ENCODE peak calls at places on chromosomes 7 and 10, in five cellular contexts. A is caudate nucleus, G is M059J, T is GM13977, X is posterior vena cava. I is an unnamed sample.

GRCh38 chr7:146185844-146186243 is 69.2 kb downstream of the CNTNAP2 start:
- DNase-seq in A (no peak), G (no peak), T (no peak), X (no peak), I (no peak)

GRCh38 chr7:101835136-101835535 is 17.7 kb downstream of the CUX1 start:
- DNase-seq in A (no peak), G (no peak), T (no peak), X (no peak), I (no peak)

GRCh38 chr10:69802424-69803161 is 887 bp downstream of the COL13A1 start:
- DNase-seq in A (no peak), G (peak), T (no peak), X (no peak), I (no peak)

GRCh38 chr10:58834093-58834674 is 321.5 kb downstream of the BICC1 start:
- DNase-seq in A (no peak), G (no peak), T (no peak), X (no peak), I (no peak)

GRCh38 chr10:123563994-123564393 is 102.2 kb upstream of the GPR26 start:
- DNase-seq in A (no peak), G (no peak), T (no peak), X (no peak), I (peak)

GRCh38 chr7:134695321-134695860 is 48.7 kb downstream of the BPGM start:
- DNase-seq in A (no peak), G (peak), T (no peak), X (no peak), I (no peak)

GRCh38 chr7:114929570-114929969 is 7.7 kb downstream of the MDFIC start:
- DNase-seq in A (no peak), G (no peak), T (no peak), X (no peak), I (no peak)

GRCh38 chr7:51062222-51062987 is 254.2 kb downstream of the COBL start:
- DNase-seq in A (no peak), G (peak), T (no peak), X (no peak), I (no peak)

GRCh38 chr7:36198854-36199266 is 45.8 kb downstream of the EEPD1 start:
- DNase-seq in A (no peak), G (peak), T (no peak), X (no peak), I (no peak)

GRCh38 chr7:101159696-101160674 is 5.4 kb downstream of the VGF start:
- DNase-seq in A (peak), G (peak), T (no peak), X (no peak), I (no peak)

GRCh38 chr10:13319166-13319565 is 19.3 kb upstream of the PHYH start:
- DNase-seq in A (no peak), G (no peak), T (no peak), X (no peak), I (no peak)

GRCh38 chr10:43256531-43257209 is 10.2 kb downstream of the RASGEF1A start:
- DNase-seq in A (no peak), G (no peak), T (no peak), X (no peak), I (peak)

GRCh38 chr10:124430077-124430476 is 11.4 kb upstream of the OAT start:
- DNase-seq in A (no peak), G (no peak), T (no peak), X (no peak), I (no peak)

GRCh38 chr7:38840736-38841460 is 68.1 kb downstream of the VPS41 start:
- DNase-seq in A (no peak), G (peak), T (no peak), X (no peak), I (no peak)

GRCh38 chr10:25557136-25557535 is 376.9 kb upstream of the MYO3A start:
- DNase-seq in A (no peak), G (no peak), T (no peak), X (no peak), I (no peak)

GRCh38 chr7:47893238-47893637 is 55.0 kb downstream of the PKD1L1 start:
- DNase-seq in A (no peak), G (peak), T (no peak), X (no peak), I (no peak)

GRCh38 chr10:30489291-30489823 is 55.4 kb downstream of the MAP3K8 start:
- DNase-seq in A (no peak), G (no peak), T (no peak), X (no peak), I (no peak)

GRCh38 chr10:124152781-124153600 is 59.6 kb upstream of the CHST15 start:
- DNase-seq in A (no peak), G (peak), T (peak), X (peak), I (peak)

GRCh38 chr7:37284805-37285211 is 163.9 kb downstream of the ELMO1 start:
- DNase-seq in A (peak), G (peak), T (peak), X (peak), I (no peak)

GRCh38 chr7:46909601-46910051 is 672.3 kb downstream of the TNS3 start:
- DNase-seq in A (no peak), G (peak), T (no peak), X (no peak), I (no peak)

GRCh38 chr7:29254663-29255062 is 60.1 kb downstream of the CHN2 start:
- DNase-seq in A (no peak), G (no peak), T (no peak), X (no peak), I (no peak)

GRCh38 chr7:158476303-158476932 is 111.2 kb downstream of the PTPRN2 start:
- DNase-seq in A (peak), G (no peak), T (no peak), X (peak), I (no peak)

GRCh38 chr7:29113384-29114102 is 32.8 kb downstream of the CPVL start:
- DNase-seq in A (no peak), G (peak), T (no peak), X (no peak), I (no peak)

GRCh38 chr10:114573330-114574045 is 84.6 kb downstream of the ABLIM1 start:
- DNase-seq in A (no peak), G (no peak), T (no peak), X (no peak), I (no peak)